ENCODE peak calls at places on chromosome 20, in nine cellular contexts. One of them, this sample, is unnamed.

GRCh38 chr20:23691675-23692074 is 2.8 kb upstream of the CST4 start:
- DNase-seq in WTC11: no peak
- DNase-seq in nephron progenitor cell: no peak
- DNase-seq in NCI-H1092: no peak
- DNase-seq in RWPE1: no peak
- DNase-seq in pancreas: no peak
- DNase-seq in HTR-8/SVneo: no peak
- DNase-seq in C1 segment of cervical spinal cord: no peak
- DNase-seq in NCI-H524: no peak
- DNase-seq in this sample: no peak

GRCh38 chr20:41116282-41116960 is 20.9 kb upstream of the PLCG1 start:
- DNase-seq in HTR-8/SVneo: no peak
- DNase-seq in nephron progenitor cell: no peak
- DNase-seq in RWPE1: no peak
- DNase-seq in NCI-H524: no peak
- DNase-seq in WTC11: no peak
- DNase-seq in pancreas: no peak
- DNase-seq in NCI-H1092: no peak
- DNase-seq in C1 segment of cervical spinal cord: no peak
- DNase-seq in this sample: no peak

GRCh38 chr20:53579581-53580375 is 13.9 kb downstream of the ZNF217 start:
- DNase-seq in NCI-H1092: no peak
- DNase-seq in RWPE1: peak
- DNase-seq in NCI-H524: no peak
- DNase-seq in WTC11: no peak
- DNase-seq in nephron progenitor cell: no peak
- DNase-seq in HTR-8/SVneo: peak
- DNase-seq in C1 segment of cervical spinal cord: no peak
- DNase-seq in pancreas: peak
- DNase-seq in this sample: peak

GRCh38 chr20:22226849-22227248 is 357.5 kb downstream of the FOXA2 start:
- DNase-seq in WTC11: no peak
- DNase-seq in pancreas: no peak
- DNase-seq in HTR-8/SVneo: no peak
- DNase-seq in C1 segment of cervical spinal cord: no peak
- DNase-seq in nephron progenitor cell: no peak
- DNase-seq in RWPE1: no peak
- DNase-seq in NCI-H1092: no peak
- DNase-seq in NCI-H524: no peak
- DNase-seq in this sample: no peak

GRCh38 chr20:41335591-41335990 is 5.0 kb upstream of the LPIN3 start:
- DNase-seq in NCI-H1092: no peak
- DNase-seq in C1 segment of cervical spinal cord: no peak
- DNase-seq in nephron progenitor cell: no peak
- DNase-seq in pancreas: no peak
- DNase-seq in NCI-H524: no peak
- DNase-seq in WTC11: no peak
- DNase-seq in RWPE1: no peak
- DNase-seq in HTR-8/SVneo: no peak
- DNase-seq in this sample: no peak

GRCh38 chr20:49541733-49542513 is 26.0 kb downstream of the PTGIS start:
- DNase-seq in nephron progenitor cell: peak
- DNase-seq in NCI-H524: peak
- DNase-seq in pancreas: peak
- DNase-seq in HTR-8/SVneo: peak
- DNase-seq in NCI-H1092: peak
- DNase-seq in C1 segment of cervical spinal cord: no peak
- DNase-seq in WTC11: peak
- DNase-seq in RWPE1: peak
- DNase-seq in this sample: peak

GRCh38 chr20:43955244-43956191 is 40.9 kb downstream of the TOX2 start:
- DNase-seq in NCI-H524: no peak
- DNase-seq in RWPE1: peak
- DNase-seq in nephron progenitor cell: no peak
- DNase-seq in C1 segment of cervical spinal cord: no peak
- DNase-seq in HTR-8/SVneo: peak
- DNase-seq in pancreas: no peak
- DNase-seq in NCI-H1092: no peak
- DNase-seq in WTC11: no peak
- DNase-seq in this sample: peak

GRCh38 chr20:19981091-19981490 is 36.1 kb upstream of the NAA20 start:
- DNase-seq in nephron progenitor cell: no peak
- DNase-seq in NCI-H524: no peak
- DNase-seq in RWPE1: no peak
- DNase-seq in pancreas: no peak
- DNase-seq in HTR-8/SVneo: no peak
- DNase-seq in NCI-H1092: no peak
- DNase-seq in C1 segment of cervical spinal cord: no peak
- DNase-seq in WTC11: no peak
- DNase-seq in this sample: peak

GRCh38 chr20:19887566-19888268 is 129.4 kb upstream of the NAA20 start:
- DNase-seq in RWPE1: no peak
- DNase-seq in pancreas: no peak
- DNase-seq in nephron progenitor cell: no peak
- DNase-seq in HTR-8/SVneo: no peak
- DNase-seq in NCI-H524: no peak
- DNase-seq in NCI-H1092: no peak
- DNase-seq in WTC11: no peak
- DNase-seq in C1 segment of cervical spinal cord: no peak
- DNase-seq in this sample: no peak

GRCh38 chr20:44280387-44280786 is 30.6 kb downstream of the FITM2 start:
- DNase-seq in HTR-8/SVneo: no peak
- DNase-seq in C1 segment of cervical spinal cord: no peak
- DNase-seq in NCI-H1092: no peak
- DNase-seq in NCI-H524: no peak
- DNase-seq in pancreas: no peak
- DNase-seq in RWPE1: no peak
- DNase-seq in WTC11: no peak
- DNase-seq in nephron progenitor cell: no peak
- DNase-seq in this sample: no peak

GRCh38 chr20:48682529-48683385 is 145.0 kb downstream of the PREX1 start:
- DNase-seq in NCI-H1092: peak
- DNase-seq in C1 segment of cervical spinal cord: no peak
- DNase-seq in pancreas: peak
- DNase-seq in NCI-H524: peak
- DNase-seq in HTR-8/SVneo: peak
- DNase-seq in WTC11: peak
- DNase-seq in RWPE1: peak
- DNase-seq in nephron progenitor cell: peak
- DNase-seq in this sample: peak

GRCh38 chr20:44223721-44224120 is 13.2 kb upstream of the OSER1 start:
- DNase-seq in NCI-H1092: no peak
- DNase-seq in WTC11: no peak
- DNase-seq in NCI-H524: no peak
- DNase-seq in pancreas: no peak
- DNase-seq in HTR-8/SVneo: no peak
- DNase-seq in RWPE1: no peak
- DNase-seq in nephron progenitor cell: no peak
- DNase-seq in C1 segment of cervical spinal cord: no peak
- DNase-seq in this sample: no peak

GRCh38 chr20:41340327-41341055 is at the start of gene LPIN3:
- DNase-seq in C1 segment of cervical spinal cord: peak
- DNase-seq in WTC11: peak
- DNase-seq in HTR-8/SVneo: peak
- DNase-seq in NCI-H1092: no peak
- DNase-seq in nephron progenitor cell: peak
- DNase-seq in pancreas: peak
- DNase-seq in RWPE1: peak
- DNase-seq in NCI-H524: peak
- DNase-seq in this sample: peak

GRCh38 chr20:50023116-50023802 is 40.5 kb downstream of the SNAI1 start:
- DNase-seq in RWPE1: no peak
- DNase-seq in NCI-H524: no peak
- DNase-seq in HTR-8/SVneo: no peak
- DNase-seq in nephron progenitor cell: no peak
- DNase-seq in WTC11: no peak
- DNase-seq in pancreas: no peak
- DNase-seq in C1 segment of cervical spinal cord: no peak
- DNase-seq in NCI-H1092: no peak
- DNase-seq in this sample: no peak

GRCh38 chr20:8855315-8855714 is 213.6 kb upstream of the PLCB4 start:
- DNase-seq in RWPE1: no peak
- DNase-seq in pancreas: no peak
- DNase-seq in nephron progenitor cell: no peak
- DNase-seq in NCI-H1092: no peak
- DNase-seq in NCI-H524: no peak
- DNase-seq in HTR-8/SVneo: no peak
- DNase-seq in C1 segment of cervical spinal cord: no peak
- DNase-seq in WTC11: no peak
- DNase-seq in this sample: peak

GRCh38 chr20:51738877-51739447 is 29.2 kb downstream of the ATP9A start:
- DNase-seq in pancreas: no peak
- DNase-seq in HTR-8/SVneo: no peak
- DNase-seq in nephron progenitor cell: no peak
- DNase-seq in C1 segment of cervical spinal cord: no peak
- DNase-seq in NCI-H1092: no peak
- DNase-seq in WTC11: no peak
- DNase-seq in RWPE1: peak
- DNase-seq in NCI-H524: no peak
- DNase-seq in this sample: no peak

GRCh38 chr20:24669701-24670100 is 200.3 kb downstream of the SYNDIG1 start:
- DNase-seq in C1 segment of cervical spinal cord: no peak
- DNase-seq in nephron progenitor cell: no peak
- DNase-seq in NCI-H1092: no peak
- DNase-seq in HTR-8/SVneo: no peak
- DNase-seq in WTC11: no peak
- DNase-seq in RWPE1: no peak
- DNase-seq in pancreas: no peak
- DNase-seq in NCI-H524: no peak
- DNase-seq in this sample: no peak

GRCh38 chr20:49754596-49754995 is 40.9 kb upstream of the B4GALT5 start:
- DNase-seq in RWPE1: no peak
- DNase-seq in NCI-H1092: no peak
- DNase-seq in WTC11: no peak
- DNase-seq in nephron progenitor cell: no peak
- DNase-seq in pancreas: no peak
- DNase-seq in C1 segment of cervical spinal cord: no peak
- DNase-seq in NCI-H524: no peak
- DNase-seq in HTR-8/SVneo: no peak
- DNase-seq in this sample: no peak

GRCh38 chr20:50431066-50431450 is 79.1 kb upstream of the PTPN1 start:
- DNase-seq in C1 segment of cervical spinal cord: no peak
- DNase-seq in nephron progenitor cell: no peak
- DNase-seq in HTR-8/SVneo: no peak
- DNase-seq in NCI-H1092: no peak
- DNase-seq in pancreas: no peak
- DNase-seq in NCI-H524: no peak
- DNase-seq in RWPE1: peak
- DNase-seq in WTC11: no peak
- DNase-seq in this sample: no peak

GRCh38 chr20:58746551-58747399 is 54.2 kb downstream of the NPEPL1 start:
- DNase-seq in C1 segment of cervical spinal cord: no peak
- DNase-seq in RWPE1: no peak
- DNase-seq in WTC11: no peak
- DNase-seq in NCI-H524: no peak
- DNase-seq in pancreas: no peak
- DNase-seq in HTR-8/SVneo: no peak
- DNase-seq in NCI-H1092: no peak
- DNase-seq in nephron progenitor cell: no peak
- DNase-seq in this sample: peak

GRCh38 chr20:49669601-49670189 is 44.0 kb downstream of the B4GALT5 start:
- DNase-seq in nephron progenitor cell: no peak
- DNase-seq in RWPE1: no peak
- DNase-seq in HTR-8/SVneo: no peak
- DNase-seq in pancreas: no peak
- DNase-seq in NCI-H1092: no peak
- DNase-seq in NCI-H524: no peak
- DNase-seq in C1 segment of cervical spinal cord: no peak
- DNase-seq in WTC11: no peak
- DNase-seq in this sample: no peak

GRCh38 chr20:63236116-63236837 is 572 bp downstream of the BIRC7 start:
- DNase-seq in pancreas: no peak
- DNase-seq in NCI-H1092: no peak
- DNase-seq in C1 segment of cervical spinal cord: no peak
- DNase-seq in WTC11: no peak
- DNase-seq in NCI-H524: no peak
- DNase-seq in RWPE1: no peak
- DNase-seq in HTR-8/SVneo: no peak
- DNase-seq in nephron progenitor cell: no peak
- DNase-seq in this sample: no peak

GRCh38 chr20:46464451-46464850 is 48.9 kb downstream of the ZNF334 start:
- DNase-seq in nephron progenitor cell: no peak
- DNase-seq in HTR-8/SVneo: no peak
- DNase-seq in C1 segment of cervical spinal cord: no peak
- DNase-seq in pancreas: no peak
- DNase-seq in NCI-H1092: no peak
- DNase-seq in NCI-H524: no peak
- DNase-seq in RWPE1: no peak
- DNase-seq in WTC11: no peak
- DNase-seq in this sample: no peak

GRCh38 chr20:36092424-36093024 is 62.0 kb upstream of the EPB41L1 start:
- DNase-seq in pancreas: no peak
- DNase-seq in NCI-H1092: no peak
- DNase-seq in C1 segment of cervical spinal cord: no peak
- DNase-seq in NCI-H524: no peak
- DNase-seq in HTR-8/SVneo: no peak
- DNase-seq in nephron progenitor cell: peak
- DNase-seq in WTC11: peak
- DNase-seq in RWPE1: no peak
- DNase-seq in this sample: no peak

GRCh38 chr20:5128886-5129285 is 2.1 kb downstream of the CDS2 start:
- DNase-seq in WTC11: no peak
- DNase-seq in NCI-H524: no peak
- DNase-seq in HTR-8/SVneo: no peak
- DNase-seq in nephron progenitor cell: no peak
- DNase-seq in pancreas: no peak
- DNase-seq in RWPE1: no peak
- DNase-seq in NCI-H1092: no peak
- DNase-seq in C1 segment of cervical spinal cord: no peak
- DNase-seq in this sample: no peak

GRCh38 chr20:8385247-8385646 is 253.2 kb downstream of the PLCB1 start:
- DNase-seq in HTR-8/SVneo: no peak
- DNase-seq in C1 segment of cervical spinal cord: no peak
- DNase-seq in WTC11: peak
- DNase-seq in nephron progenitor cell: no peak
- DNase-seq in NCI-H524: peak
- DNase-seq in NCI-H1092: no peak
- DNase-seq in pancreas: peak
- DNase-seq in RWPE1: no peak
- DNase-seq in this sample: peak

GRCh38 chr20:62835931-62836861 is 19.3 kb downstream of the COL9A3 start:
- DNase-seq in nephron progenitor cell: no peak
- DNase-seq in NCI-H1092: no peak
- DNase-seq in WTC11: no peak
- DNase-seq in RWPE1: peak
- DNase-seq in NCI-H524: no peak
- DNase-seq in HTR-8/SVneo: no peak
- DNase-seq in pancreas: no peak
- DNase-seq in C1 segment of cervical spinal cord: no peak
- DNase-seq in this sample: no peak

GRCh38 chr20:57073402-57073801 is 193.0 kb downstream of the BMP7 start:
- DNase-seq in nephron progenitor cell: no peak
- DNase-seq in WTC11: no peak
- DNase-seq in RWPE1: no peak
- DNase-seq in NCI-H524: no peak
- DNase-seq in NCI-H1092: no peak
- DNase-seq in pancreas: no peak
- DNase-seq in C1 segment of cervical spinal cord: no peak
- DNase-seq in HTR-8/SVneo: no peak
- DNase-seq in this sample: no peak